ENCODE peak calls at places on chromosomes 2 and 18, in seven cellular contexts. W is HTR-8/SVneo, Q is NCI-H524, X is NCI-H1694, U is psoas muscle, Z is fibroblast of villous mesenchyme, T is T-helper 1 cell. M is an unnamed sample.

GRCh38 chr2:240642061-240642805 is 17.0 kb downstream of the GPR35 start:
- DNase-seq in W (no peak), Q (no peak), X (no peak), U (no peak), Z (no peak), T (no peak), M (no peak)

GRCh38 chr2:46814160-46814559 is 101.4 kb downstream of the MCFD2 start:
- DNase-seq in W (no peak), Q (no peak), X (no peak), U (peak; percentile 69), Z (peak; percentile 71), T (no peak), M (no peak)

GRCh38 chr18:616380-616995 is 19.7 kb downstream of the CLUL1 start:
- DNase-seq in W (peak; percentile 49), Q (peak; percentile 77), X (peak; percentile 33), U (no peak), Z (peak; percentile 62), T (no peak), M (no peak)

GRCh38 chr2:230925879-230926765 is 1.1 kb upstream of the GPR55 start:
- DNase-seq in W (no peak), Q (no peak), X (no peak), U (no peak), Z (no peak), T (no peak), M (peak; percentile 78)

GRCh38 chr2:3738454-3738853 is 35.1 kb downstream of the DCDC2C start:
- DNase-seq in W (peak; percentile 17), Q (peak; percentile 73), X (peak; percentile 90), U (no peak), Z (peak; percentile 30), T (no peak), M (no peak)

GRCh38 chr2:183060500-183061231 is 17.9 kb upstream of the DUSP19 start:
- DNase-seq in W (no peak), Q (no peak), X (no peak), U (no peak), Z (no peak), T (no peak), M (no peak)

GRCh38 chr2:28368417-28368798 is 24.2 kb upstream of the FOSL2 start:
- DNase-seq in W (no peak), Q (no peak), X (no peak), U (no peak), Z (no peak), T (no peak), M (no peak)

GRCh38 chr18:7711495-7711894 is 144.4 kb downstream of the PTPRM start:
- DNase-seq in W (no peak), Q (no peak), X (no peak), U (no peak), Z (no peak), T (no peak), M (no peak)

GRCh38 chr18:2657788-2658458 is 2.4 kb downstream of the SMCHD1 start:
- DNase-seq in W (peak; percentile 34), Q (no peak), X (no peak), U (no peak), Z (peak; percentile 92), T (no peak), M (no peak)

GRCh38 chr2:140586379-140586778 is 1544.4 kb downstream of the LRP1B start:
- DNase-seq in W (peak; percentile 21), Q (peak; percentile 48), X (peak; percentile 7), U (no peak), Z (no peak), T (no peak), M (no peak)

GRCh38 chr2:33069894-33070651 is 123.3 kb downstream of the LTBP1 start:
- DNase-seq in W (peak; percentile 87), Q (no peak), X (no peak), U (peak; percentile 68), Z (peak; percentile 94), T (no peak), M (no peak)

GRCh38 chr2:111052621-111053020 is 68.1 kb upstream of the BCL2L11 start:
- DNase-seq in W (no peak), Q (no peak), X (no peak), U (no peak), Z (no peak), T (no peak), M (no peak)

GRCh38 chr18:22250591-22250996 is 81.2 kb downstream of the GATA6 start:
- DNase-seq in W (no peak), Q (no peak), X (no peak), U (no peak), Z (peak; percentile 74), T (no peak), M (no peak)

GRCh38 chr2:223829128-223829527 is 8.3 kb downstream of the AP1S3 start:
- DNase-seq in W (no peak), Q (no peak), X (no peak), U (no peak), Z (no peak), T (no peak), M (no peak)

GRCh38 chr2:101040761-101041160 is 38.7 kb downstream of the RPL31 start:
- DNase-seq in W (no peak), Q (no peak), X (no peak), U (no peak), Z (peak; percentile 37), T (no peak), M (no peak)

M was measured in GM06990.